ENCODE peak calls at places on chromosome 22, in four cellular contexts. S, Z, I and C are unnamed samples.

GRCh38 chr22:22425366-22425765 is 83.2 kb downstream of the ZNF280B start:
- DNase-seq in Z (no peak), I (no peak), S (no peak), C (no peak)

GRCh38 chr22:23361676-23362075 is 181.4 kb downstream of the BCR start:
- DNase-seq in I (no peak), S (no peak), Z (no peak), C (no peak)

GRCh38 chr22:50015451-50016307 is 3.1 kb upstream of the IL17REL start:
- DNase-seq in Z (no peak), I (no peak), S (no peak), C (no peak)

GRCh38 chr22:24772493-24773220 is 1.9 kb downstream of the PIWIL3 start:
- DNase-seq in I (no peak), S (peak; percentile 71), Z (peak; percentile 35), C (peak; percentile 61)

GRCh38 chr22:44205713-44206645 is 25.3 kb downstream of the PARVG start:
- DNase-seq in I (no peak), S (no peak), Z (no peak), C (no peak)

GRCh38 chr22:50032109-50032871 is 19.7 kb upstream of the IL17REL start:
- DNase-seq in S (no peak), I (no peak), Z (no peak), C (no peak)

GRCh38 chr22:27851974-27852713 is 50.6 kb upstream of the MN1 start:
- DNase-seq in Z (no peak), I (no peak), S (no peak), C (peak; percentile 52)

GRCh38 chr22:26563022-26563421 is 26.9 kb downstream of the TPST2 start:
- DNase-seq in Z (no peak), I (no peak), S (no peak), C (no peak)

GRCh38 chr22:28105396-28105795 is 186.3 kb upstream of the PITPNB start:
- DNase-seq in I (no peak), S (no peak), Z (no peak), C (no peak)

GRCh38 chr22:39349506-39349966 is 255 bp upstream of the SYNGR1 start:
- DNase-seq in S (peak; percentile 36), Z (peak; percentile 96), I (no peak), C (no peak)

GRCh38 chr22:44342347-44342956 is 29.7 kb upstream of the SHISAL1 start:
- DNase-seq in S (no peak), I (no peak), Z (no peak), C (no peak)

GRCh38 chr22:35541254-35541748 is 670 bp downstream of the RASD2 start:
- DNase-seq in Z (no peak), I (no peak), S (no peak), C (no peak)

GRCh38 chr22:22210375-22210774 is 34.2 kb upstream of the VPREB1 start:
- DNase-seq in S (no peak), Z (no peak), I (no peak), C (no peak)

GRCh38 chr22:50306753-50307749 is at the start of gene PLXNB2:
- DNase-seq in S (peak; percentile 40), Z (peak; percentile 83), I (no peak), C (peak; percentile 68)

GRCh38 chr22:22770881-22771280 is 116.7 kb upstream of the IGLL5 start:
- DNase-seq in S (no peak), Z (no peak), I (no peak), C (no peak)

GRCh38 chr22:43262990-43263644 is 76.2 kb upstream of the TTLL12 start:
- DNase-seq in Z (peak; percentile 45), S (no peak), I (peak; percentile 12), C (peak; percentile 85)

GRCh38 chr22:28911777-28912669 is 28.7 kb downstream of the ZNRF3 start:
- DNase-seq in Z (no peak), S (peak; percentile 10), I (no peak), C (peak; percentile 89)

GRCh38 chr22:38770257-38770949 is 14.6 kb upstream of the SUN2 start:
- DNase-seq in S (no peak), Z (no peak), I (no peak), C (no peak)

GRCh38 chr22:22944268-22944985 is 56.8 kb downstream of the IGLL5 start:
- DNase-seq in S (no peak), I (no peak), Z (no peak), C (no peak)

GRCh38 chr22:48937032-48937639 is 890.5 kb downstream of the BRD1 start:
- DNase-seq in Z (no peak), S (no peak), I (no peak), C (no peak)

GRCh38 chr22:44179989-44180705 is 578 bp upstream of the PARVG start:
- DNase-seq in I (no peak), Z (no peak), S (no peak), C (no peak)

GRCh38 chr22:50586416-50586815 is 3.8 kb upstream of the CHKB start:
- DNase-seq in Z (no peak), S (no peak), I (no peak), C (no peak)

GRCh38 chr22:39500101-39500500 is 2.0 kb upstream of the MIEF1 start:
- DNase-seq in Z (no peak), S (no peak), I (no peak), C (no peak)

GRCh38 chr22:30277547-30278344 is 11.1 kb upstream of the OSM start:
- DNase-seq in I (no peak), S (no peak), Z (no peak), C (no peak)
- TF ChIP-seq POLR2AphosphoS2 in I (no peak), S (no peak), Z (no peak), C (no peak)

GRCh38 chr22:19787849-19788141 is 27.2 kb downstream of the TBX1 start:
- DNase-seq in I (no peak), Z (no peak), S (no peak), C (no peak)

GRCh38 chr22:19789828-19790227 is 29.2 kb downstream of the TBX1 start:
- DNase-seq in I (no peak), S (no peak), Z (no peak), C (no peak)

GRCh38 chr22:19791243-19791642 is 30.7 kb downstream of the TBX1 start:
- DNase-seq in I (no peak), Z (no peak), S (no peak), C (no peak)

GRCh38 chr22:19788661-19789225 is 28.2 kb downstream of the TBX1 start:
- DNase-seq in S (no peak), I (no peak), Z (no peak), C (no peak)

DNA sequence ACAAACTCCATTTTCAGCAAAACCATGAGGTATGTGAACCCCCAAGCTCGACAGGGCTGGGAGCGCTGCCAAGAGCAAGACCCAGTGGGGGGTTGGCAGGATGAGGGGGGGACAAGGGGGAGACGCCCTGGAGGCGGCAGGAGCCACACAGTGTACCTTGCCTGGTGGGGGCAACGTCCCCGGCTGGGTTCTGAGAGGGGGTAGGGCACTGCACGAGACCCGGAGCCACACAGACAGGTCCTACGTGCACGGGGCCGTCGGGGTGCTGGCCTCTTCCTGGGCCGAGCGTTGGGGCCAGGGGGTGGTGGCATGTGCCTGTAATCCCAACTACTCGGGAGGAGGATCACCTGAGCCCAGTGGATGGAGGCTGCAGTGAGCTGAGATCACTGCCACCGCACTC is 28.8 kb downstream of the TBX1 start:
- DNase-seq in S (no peak), I (no peak), Z (no peak), C (no peak)
- TF ChIP-seq POLR2AphosphoS2 in S (no peak), I (no peak), Z (no peak), C (no peak)

GRCh38 chr22:32016081-32016480 is 27.0 kb upstream of the SLC5A1 start:
- DNase-seq in I (no peak), S (no peak), Z (no peak), C (no peak)

GRCh38 chr22:32018056-32018455 is 25.0 kb upstream of the SLC5A1 start:
- DNase-seq in S (no peak), I (no peak), Z (no peak), C (no peak)

GRCh38 chr22:32024791-32025190 is 18.3 kb upstream of the SLC5A1 start:
- DNase-seq in I (no peak), S (no peak), Z (no peak), C (no peak)

GRCh38 chr22:32023251-32023827 is 19.7 kb upstream of the SLC5A1 start:
- DNase-seq in S (no peak), I (no peak), Z (no peak), C (no peak)

DNA sequence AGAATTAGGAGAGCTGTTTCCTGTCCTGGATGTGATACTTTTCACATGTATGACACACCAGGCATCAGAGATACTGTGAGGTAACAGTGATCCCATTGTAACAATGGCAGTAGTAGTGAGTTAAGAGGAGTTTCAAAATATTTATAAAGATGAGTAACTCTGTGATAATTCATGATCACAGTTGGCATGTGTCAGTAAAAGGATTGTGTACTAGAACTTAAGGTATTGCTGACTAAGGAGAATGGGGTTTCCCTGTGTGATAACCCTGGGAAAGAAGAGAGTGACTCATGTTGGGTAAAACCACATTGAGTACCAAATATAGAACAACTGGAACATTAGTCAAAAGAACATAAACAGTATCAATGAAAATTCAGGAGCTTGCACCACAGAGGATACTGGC is 22.9 kb upstream of the SLC5A1 start:
- DNase-seq in S (no peak), I (no peak), Z (no peak), C (peak; percentile 5)
- TF ChIP-seq POLR2AphosphoS2 in S (no peak), I (no peak), Z (no peak), C (no peak)

DNA sequence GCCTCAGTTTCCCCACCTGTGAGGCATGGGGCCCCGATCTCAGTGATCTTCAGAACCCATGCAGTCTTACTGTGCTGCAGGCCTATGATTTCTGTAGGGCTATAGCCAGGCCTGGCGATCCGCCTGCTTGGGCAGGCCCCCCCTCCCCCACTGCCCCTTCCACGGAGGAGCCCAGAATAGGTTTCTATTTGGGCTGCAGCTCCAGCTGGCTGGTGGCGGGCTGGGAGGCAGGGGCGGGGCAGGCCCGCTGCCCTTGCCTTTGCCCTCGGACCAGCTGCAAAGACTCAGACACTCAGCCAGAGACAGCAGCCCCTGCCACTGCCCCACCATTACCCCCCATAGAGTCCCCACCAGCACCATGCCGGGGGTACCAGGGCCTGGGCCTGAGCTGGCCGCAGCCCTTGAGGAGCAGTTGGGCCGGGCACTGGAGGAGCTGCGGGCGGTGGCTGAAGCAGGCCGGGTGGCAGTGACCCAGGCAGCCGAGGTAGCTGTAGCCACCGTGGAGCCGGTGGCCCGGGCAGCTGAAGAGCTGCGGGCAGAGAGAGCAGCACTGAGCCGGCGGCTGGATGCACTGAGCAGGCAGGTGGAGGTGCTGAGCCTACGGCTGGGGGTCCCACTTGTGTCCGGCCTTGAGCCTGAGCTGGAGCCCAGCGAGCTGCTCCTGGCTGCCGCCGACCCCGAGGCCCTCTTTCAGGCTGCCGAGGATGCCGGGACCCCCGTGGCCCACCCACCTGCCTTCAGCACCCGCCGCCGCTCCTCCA is 12.2 kb downstream of the SMTN start:
- DNase-seq in S (no peak), I (no peak), Z (no peak), C (no peak)
- TF ChIP-seq POLR2AphosphoS2 in S (no peak), I (no peak), Z (no peak), C (no peak)

DNA sequence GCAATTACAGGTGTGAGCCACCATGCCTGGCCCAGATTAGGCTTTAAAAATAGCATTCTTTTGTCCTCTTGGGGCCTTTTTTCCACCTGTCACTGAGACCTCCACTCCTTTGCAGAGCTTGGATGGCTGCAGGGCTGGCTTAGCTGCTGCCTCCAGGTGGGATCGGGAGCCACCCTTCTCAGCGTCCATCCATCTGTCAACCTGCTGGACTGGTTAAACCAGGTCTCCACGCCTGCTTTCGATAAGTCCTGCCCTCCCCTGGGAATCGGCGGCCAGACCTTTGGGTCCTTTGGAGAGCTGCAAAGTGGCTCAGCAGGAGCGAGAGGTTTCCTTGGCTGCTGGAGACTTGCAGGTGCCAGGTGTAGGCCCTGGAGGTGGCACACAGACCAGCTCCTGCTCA is 23.4 kb upstream of the GRAMD4 start:
- DNase-seq in Z (no peak), S (no peak), I (no peak), C (no peak)
- TF ChIP-seq POLR2AphosphoS2 in Z (no peak), S (no peak), I (no peak), C (no peak)